ENCODE peak calls at places on chromosomes 12 and 14, in nine cellular contexts. S, Q, P, R, D, B, Y, I and N are unnamed samples.

GRCh38 chr14:100033347-100034052 is 31.7 kb upstream of the EVL start:
- DNase-seq in S (no peak), Q (no peak), P (no peak), R (no peak), D (no peak), B (no peak), Y (no peak), I (no peak), N (no peak)

GRCh38 chr12:7156259-7157197 is 26.4 kb downstream of the CLSTN3 start:
- DNase-seq in S (no peak), Q (no peak), P (no peak), R (no peak), D (no peak), B (no peak), Y (no peak), I (no peak), N (no peak)

GRCh38 chr12:96215933-96216273 is 21.7 kb downstream of the ELK3 start:
- DNase-seq in S (no peak), Q (no peak), P (no peak), R (no peak), D (no peak), B (no peak), Y (no peak), I (no peak), N (no peak)

GRCh38 chr14:91018465-91018864 is 42.0 kb downstream of the RPS6KA5 start:
- DNase-seq in S (no peak), Q (no peak), P (no peak), R (no peak), D (no peak), B (no peak), Y (no peak), I (no peak), N (no peak)

GRCh38 chr14:39680777-39681176 is 248.5 kb upstream of the FBXO33 start:
- DNase-seq in S (no peak), Q (no peak), P (no peak), R (no peak), D (no peak), B (no peak), Y (no peak), I (no peak), N (no peak)

GRCh38 chr14:60087664-60088063 is 4.1 kb upstream of the PCNX4 start:
- DNase-seq in S (peak), Q (no peak), P (peak), R (no peak), D (no peak), B (no peak), Y (no peak), I (no peak), N (no peak)

GRCh38 chr12:28032811-28033537 is 60.4 kb upstream of the PTHLH start:
- DNase-seq in S (no peak), Q (no peak), P (no peak), R (no peak), D (no peak), B (peak), Y (peak), I (no peak), N (no peak)

GRCh38 chr12:70157099-70157498 is 86.1 kb upstream of the CNOT2 start:
- DNase-seq in S (no peak), Q (no peak), P (no peak), R (no peak), D (no peak), B (no peak), Y (no peak), I (no peak), N (no peak)

GRCh38 chr12:82687020-82687951 is 580 bp downstream of the TMTC2 start:
- DNase-seq in S (peak), Q (no peak), P (no peak), R (no peak), D (peak), B (peak), Y (peak), I (peak), N (no peak)

GRCh38 chr14:21041676-21042433 is at the start of gene RNASE7:
- DNase-seq in S (no peak), Q (no peak), P (no peak), R (no peak), D (no peak), B (peak), Y (peak), I (no peak), N (no peak)

GRCh38 chr12:95790912-95791849 is 617 bp upstream of the NTN4 start:
- DNase-seq in S (peak), Q (no peak), P (no peak), R (no peak), D (no peak), B (peak), Y (no peak), I (peak), N (no peak)

GRCh38 chr12:57111046-57111698 is at the start of gene STAT6:
- DNase-seq in S (peak), Q (no peak), P (no peak), R (no peak), D (peak), B (peak), Y (peak), I (peak), N (no peak)

GRCh38 chr12:127445583-127445982 is 821.4 kb upstream of the TMEM132C start:
- DNase-seq in S (no peak), Q (no peak), P (no peak), R (no peak), D (no peak), B (no peak), Y (no peak), I (no peak), N (no peak)